ENCODE peak calls at places on chromosome 1, in five cellular contexts. E, B, G, H and R are unnamed samples.

GRCh38 chr1:92298573-92299476 is at the start of the genes GLMN and RPAP2:
- DNase-seq in G (peak; percentile 95), B (peak; percentile 78), E (peak; percentile 81), H (peak; percentile 89), R (peak; percentile 92)

GRCh38 chr1:169928438-169929209 is 34.9 kb upstream of the SCYL3 start:
- DNase-seq in H (peak; percentile 67), G (peak; percentile 54), B (no peak), E (peak; percentile 80), R (no peak)

GRCh38 chr1:52614671-52615070 is 12.5 kb downstream of the GPX7 start:
- DNase-seq in G (no peak), E (no peak), H (no peak), B (no peak), R (no peak)

GRCh38 chr1:181043025-181043880 is 9.5 kb downstream of the MR1 start:
- DNase-seq in G (peak; percentile 65), H (peak; percentile 79), E (peak; percentile 31), B (no peak), R (no peak)

GRCh38 chr1:226779536-226779935 is 40.5 kb upstream of the ITPKB start:
- DNase-seq in B (no peak), E (no peak), G (no peak), H (no peak), R (no peak)

GRCh38 chr1:220680085-220680687 is 10.0 kb upstream of the C1orf115 start:
- DNase-seq in H (peak; percentile 75), E (peak; percentile 49), G (peak; percentile 61), B (no peak), R (peak; percentile 63)

GRCh38 chr1:182826892-182827291 is 12.3 kb upstream of the DHX9 start:
- DNase-seq in B (no peak), H (no peak), E (no peak), G (no peak), R (no peak)

GRCh38 chr1:223774133-223774811 is 61.9 kb downstream of the CAPN2 start:
- DNase-seq in H (no peak), E (no peak), G (no peak), B (no peak), R (no peak)

GRCh38 chr1:206545351-206545750 is 38.0 kb downstream of the RASSF5 start:
- DNase-seq in H (no peak), G (no peak), E (no peak), B (no peak), R (no peak)

GRCh38 chr1:235225299-235225698 is 64.2 kb upstream of the RBM34 start:
- DNase-seq in B (no peak), E (no peak), H (no peak), G (no peak), R (no peak)

GRCh38 chr1:244614113-244614836 is 38.7 kb upstream of the DESI2 start:
- DNase-seq in E (no peak), G (no peak), H (no peak), B (no peak), R (no peak)

GRCh38 chr1:28640766-28641165 is 2.1 kb downstream of the TAF12 start:
- DNase-seq in G (peak; percentile 17), E (no peak), B (no peak), H (peak; percentile 51), R (no peak)

GRCh38 chr1:30706528-30706927 is 16.9 kb downstream of the MATN1 start:
- DNase-seq in B (no peak), E (peak; percentile 24), H (peak; percentile 29), G (peak; percentile 46), R (no peak)

GRCh38 chr1:30705673-30706072 is 17.7 kb downstream of the MATN1 start:
- DNase-seq in H (no peak), E (no peak), B (no peak), G (no peak), R (no peak)

GRCh38 chr1:30710407-30710806 is 13.0 kb downstream of the MATN1 start:
- DNase-seq in E (no peak), B (no peak), G (no peak), H (no peak), R (no peak)

GRCh38 chr1:30707412-30708360 is 15.7 kb downstream of the MATN1 start:
- DNase-seq in B (peak; percentile 59), E (peak; percentile 59), G (peak; percentile 89), H (peak; percentile 75), R (peak; percentile 85)

GRCh38 chr1:30708361-30708728 is 15.0 kb downstream of the MATN1 start:
- DNase-seq in B (no peak), E (no peak), G (no peak), H (no peak), R (no peak)
- TF ChIP-seq CTCF in B (no peak), E (no peak), G (no peak), H (no peak), R (no peak)

GRCh38 chr1:109598655-109599054 is 20.8 kb downstream of the GNAT2 start:
- DNase-seq in E (no peak), H (no peak), B (no peak), G (peak; percentile 23), R (no peak)
- TF ChIP-seq CTCF in E (no peak), H (no peak), B (no peak), G (peak; percentile 22), R (no peak)

GRCh38 chr1:75258351-75258750 is 124.2 kb downstream of the LHX8 start:
- DNase-seq in H (no peak), E (no peak), G (no peak), B (no peak), R (no peak)

DNA sequence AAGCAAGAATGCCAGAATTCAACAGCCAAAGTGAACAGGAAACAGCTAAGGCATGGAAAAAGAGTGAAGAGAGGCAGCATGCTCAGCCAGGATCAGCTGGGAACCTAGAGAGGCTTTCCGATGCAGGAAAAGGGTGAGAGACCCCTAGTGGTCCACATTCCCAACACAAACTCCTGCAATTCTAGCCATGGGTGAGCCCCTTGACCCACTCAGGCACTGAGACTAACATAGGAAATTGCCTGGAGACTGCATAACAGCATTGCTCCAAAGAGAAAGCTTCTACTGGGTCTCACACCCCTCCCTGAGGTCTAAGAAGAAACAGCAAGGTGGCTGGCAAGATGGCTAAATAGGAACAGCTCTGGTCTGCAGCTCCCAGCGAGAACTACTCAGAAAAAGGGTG is 123.2 kb downstream of the LHX8 start:
- DNase-seq in E (no peak), G (no peak), H (no peak), B (no peak), R (no peak)
- TF ChIP-seq CTCF in E (no peak), G (no peak), H (no peak), B (no peak), R (no peak)

DNA sequence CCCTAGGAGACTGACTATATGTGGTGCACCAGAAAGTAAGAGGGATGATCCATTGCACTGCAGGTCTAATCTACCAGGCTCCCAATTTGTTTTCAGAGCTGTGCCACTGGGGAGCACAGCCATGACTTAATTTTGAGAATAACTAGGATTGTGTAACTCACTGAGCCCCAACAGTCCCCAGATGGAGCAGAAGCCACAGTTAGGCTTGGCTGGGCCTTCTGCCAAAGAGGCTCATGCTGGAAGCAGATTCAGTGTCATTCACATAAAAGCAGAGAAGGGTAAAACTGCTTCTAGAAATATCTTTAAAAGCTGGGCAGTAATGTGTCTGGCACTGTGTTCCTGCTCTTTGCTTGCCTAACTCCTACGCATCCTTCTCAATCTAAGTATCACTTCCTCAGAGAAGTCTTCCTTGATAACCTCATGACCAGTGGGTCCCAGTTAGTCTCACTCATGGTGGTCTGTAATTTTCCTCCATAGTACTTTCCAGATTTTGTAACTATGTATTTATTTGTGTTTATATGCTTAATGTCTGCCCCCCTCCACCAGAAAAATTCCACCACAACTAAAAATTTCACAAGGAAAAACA is 20.3 kb downstream of the STK40 start:
- DNase-seq in E (peak; percentile 74), G (no peak), B (peak; percentile 51), H (peak; percentile 49), R (no peak)
- TF ChIP-seq CTCF in E (no peak), G (no peak), B (no peak), H (no peak), R (no peak)

GRCh38 chr1:240619901-240620621 is 8.1 kb upstream of the GREM2 start:
- DNase-seq in B (peak; percentile 26), E (no peak), H (no peak), G (no peak), R (no peak)
- TF ChIP-seq CTCF in B (no peak), E (no peak), H (no peak), G (no peak), R (no peak)

GRCh38 chr1:44733784-44734183 is 2.8 kb upstream of the RNU5D-1 start:
- DNase-seq in B (no peak), G (no peak), H (no peak), E (no peak), R (no peak)

GRCh38 chr1:44735992-44736391 is 3.6 kb upstream of the KIF2C start:
- DNase-seq in H (no peak), B (no peak), E (no peak), G (no peak), R (no peak)

GRCh38 chr1:44740179-44740617 is 561 bp downstream of the KIF2C start:
- DNase-seq in B (no peak), E (no peak), H (no peak), G (no peak), R (no peak)

GRCh38 chr1:44739361-44740178 is at the start of gene KIF2C:
- DNase-seq in E (peak; percentile 98), G (peak; percentile 99), B (peak; percentile 96), H (peak; percentile 97), R (peak; percentile 99)
- TF ChIP-seq CTCF in E (no peak), G (no peak), B (peak; percentile 14), H (no peak), R (no peak)

DNA sequence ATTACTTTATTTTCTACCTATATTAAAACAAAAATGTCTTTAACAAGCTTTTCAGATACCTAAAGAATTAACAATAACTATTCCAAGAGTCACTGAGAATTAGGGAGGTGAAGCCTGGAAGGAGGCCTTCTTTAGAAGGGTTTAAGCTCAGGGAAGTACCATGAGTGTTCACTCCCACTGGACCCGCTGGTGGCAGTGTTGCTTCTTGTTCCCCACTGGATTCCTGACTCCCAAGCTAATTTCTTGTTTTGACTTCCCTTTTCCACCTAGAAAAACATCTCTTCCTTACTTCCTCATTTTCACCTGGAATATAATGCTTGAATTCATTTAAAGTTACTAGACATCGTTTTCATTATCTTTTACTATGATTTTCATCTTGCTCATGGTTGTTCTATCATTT is 264.2 kb downstream of the HMCN1 start:
- DNase-seq in B (no peak), E (no peak), G (no peak), H (peak; percentile 21), R (no peak)
- TF ChIP-seq CTCF in B (no peak), E (no peak), G (no peak), H (no peak), R (no peak)

DNA sequence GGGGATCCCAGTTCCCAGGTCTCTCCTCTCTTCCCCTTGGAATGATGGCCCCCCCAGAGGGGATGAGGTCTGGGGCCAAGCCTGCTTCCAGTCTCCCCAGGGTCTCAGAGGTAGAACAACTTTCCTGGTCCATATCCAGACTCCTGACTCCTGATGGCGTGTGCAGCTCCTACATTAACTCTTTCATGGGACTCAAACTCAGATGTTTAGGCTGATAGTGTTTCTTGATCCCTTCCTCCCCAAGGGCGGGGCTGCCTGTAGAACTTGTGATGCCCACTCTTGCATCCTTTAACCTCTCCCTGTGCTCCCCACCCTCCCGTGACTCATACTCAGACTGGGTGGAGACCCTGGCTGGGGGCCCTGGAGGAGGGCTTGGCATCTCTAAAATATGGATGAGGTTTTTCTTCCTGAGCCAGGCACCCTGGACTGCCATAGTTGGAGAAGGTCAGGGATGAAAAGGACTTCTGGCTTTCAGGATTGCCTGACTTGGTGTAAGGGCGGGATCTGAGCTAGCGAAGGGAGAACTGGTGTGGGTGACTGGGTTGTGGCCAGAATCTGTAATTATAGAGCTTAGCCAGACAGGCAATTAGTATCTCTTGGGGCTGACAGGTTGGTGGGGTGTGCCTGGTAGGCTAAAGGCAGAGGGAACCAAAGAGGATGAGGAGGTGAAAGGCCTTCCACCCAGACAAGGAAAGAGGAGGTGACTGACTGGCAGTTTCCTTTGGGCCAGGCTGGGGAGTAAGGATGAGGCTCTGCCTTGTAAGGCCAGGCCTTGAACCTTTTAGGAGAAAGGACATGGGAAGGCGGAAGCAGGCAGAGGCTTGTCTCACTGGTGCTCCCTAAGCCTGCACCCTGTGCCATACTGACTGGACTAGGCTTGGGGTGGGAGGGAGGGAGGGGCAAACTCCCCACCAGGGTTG is 1.5 kb downstream of the ATP8B2 start:
- DNase-seq in B (peak; percentile 71), H (peak; percentile 47), E (peak; percentile 93), G (no peak), R (no peak)
- TF ChIP-seq CTCF in B (no peak), H (no peak), E (no peak), G (no peak), R (no peak)